ENCODE peak calls at places on chromosomes 2 and 18, in nine cellular contexts. X, J, A, K, V, M, Q, I and P are unnamed samples.

GRCh38 chr18:24491882-24492281 is 31.4 kb downstream of the HRH4 start:
- DNase-seq in X (no peak), J (no peak), A (no peak), K (no peak), V (no peak), M (no peak), Q (no peak), I (no peak), P (no peak)

GRCh38 chr2:112137516-112138142 is 556 bp upstream of the FBLN7 start:
- DNase-seq in X (no peak), J (no peak), A (no peak), K (no peak), V (no peak), M (no peak), Q (peak), I (no peak), P (no peak)

GRCh38 chr18:36352384-36352783 is 54.9 kb downstream of the FHOD3 start:
- DNase-seq in X (peak), J (peak), A (no peak), K (no peak), V (no peak), M (peak), Q (peak), I (peak), P (no peak)

GRCh38 chr18:27668126-27668525 is 483.0 kb upstream of the CHST9 start:
- DNase-seq in X (no peak), J (peak), A (no peak), K (no peak), V (no peak), M (no peak), Q (no peak), I (no peak), P (no peak)

GRCh38 chr2:239313776-239314175 is 87.0 kb downstream of the HDAC4 start:
- DNase-seq in X (no peak), J (no peak), A (no peak), K (no peak), V (no peak), M (no peak), Q (no peak), I (no peak), P (no peak)

GRCh38 chr2:134079373-134079772 is 174.5 kb upstream of the MGAT5 start:
- DNase-seq in X (no peak), J (no peak), A (no peak), K (no peak), V (no peak), M (no peak), Q (no peak), I (no peak), P (no peak)

GRCh38 chr2:178275600-178275999 is 81.3 kb downstream of the OSBPL6 start:
- DNase-seq in X (no peak), J (no peak), A (peak), K (no peak), V (no peak), M (no peak), Q (no peak), I (no peak), P (no peak)

GRCh38 chr2:10678225-10678624 is 11.6 kb downstream of the NOL10 start:
- DNase-seq in X (no peak), J (no peak), A (no peak), K (no peak), V (no peak), M (no peak), Q (no peak), I (peak), P (no peak)

GRCh38 chr2:72893594-72894319 is 6.5 kb downstream of the SPR start:
- DNase-seq in X (peak), J (peak), A (peak), K (no peak), V (no peak), M (no peak), Q (peak), I (peak), P (no peak)

GRCh38 chr18:27605107-27605834 is 420.2 kb upstream of the CHST9 start:
- DNase-seq in X (peak), J (peak), A (peak), K (no peak), V (no peak), M (peak), Q (peak), I (peak), P (peak)

GRCh38 chr2:172938713-172939375 is 136.8 kb upstream of the MAP3K20 start:
- DNase-seq in X (no peak), J (no peak), A (no peak), K (no peak), V (no peak), M (no peak), Q (no peak), I (no peak), P (no peak)

GRCh38 chr2:45242161-45242741 is 233.0 kb upstream of the SIX2 start:
- DNase-seq in X (no peak), J (peak), A (no peak), K (no peak), V (no peak), M (no peak), Q (peak), I (peak), P (no peak)

GRCh38 chr18:67475673-67476072 is 40.8 kb downstream of the DSEL start:
- DNase-seq in X (no peak), J (no peak), A (no peak), K (no peak), V (no peak), M (no peak), Q (peak), I (no peak), P (no peak)

GRCh38 chr18:67131498-67131897 is 385.0 kb downstream of the DSEL start:
- DNase-seq in X (no peak), J (no peak), A (no peak), K (no peak), V (no peak), M (peak), Q (no peak), I (no peak), P (no peak)